ENCODE peak calls at places on chromosomes 3 and 15, in nine cellular contexts. J is tibial nerve, T is MCF 10A, L is psoas muscle, D is Calu3, Y is pancreas, O is prostate gland, B is endothelial cell, K is AG04450. G is an unnamed sample.

GRCh38 chr3:69058947-69059224 is 6.8 kb upstream of the TMF1 start:
- DNase-seq in J (no peak), T (no peak), L (no peak), D (no peak), Y (no peak), O (no peak), B (no peak), K (no peak), G (no peak)

GRCh38 chr15:38299216-38299615 is 46.6 kb downstream of the SPRED1 start:
- DNase-seq in J (no peak), T (peak; percentile 37), L (no peak), D (no peak), Y (no peak), O (no peak), B (no peak), K (peak; percentile 13), G (no peak)

GRCh38 chr15:50164458-50164857 is 17.5 kb upstream of the SLC27A2 start:
- DNase-seq in J (no peak), T (no peak), L (no peak), D (no peak), Y (no peak), O (no peak), B (no peak), K (no peak), G (no peak)

GRCh38 chr15:60464836-60465630 is 13.9 kb downstream of the ICE2 start:
- DNase-seq in J (no peak), T (peak; percentile 78), L (no peak), D (no peak), Y (no peak), O (no peak), B (no peak), K (no peak), G (no peak)

GRCh38 chr3:102827386-102827785 is 392.6 kb downstream of the ZPLD1 start:
- DNase-seq in J (no peak), T (no peak), L (no peak), D (no peak), Y (no peak), O (no peak), B (no peak), K (no peak), G (no peak)

GRCh38 chr15:88704791-88705768 is 66.3 kb downstream of the ISG20 start:
- DNase-seq in J (peak; percentile 60), T (no peak), L (peak; percentile 46), D (no peak), Y (no peak), O (peak; percentile 17), B (no peak), K (no peak), G (no peak)

GRCh38 chr15:79002631-79003030 is 57.8 kb upstream of the CTSH start:
- DNase-seq in J (no peak), T (no peak), L (no peak), D (no peak), Y (no peak), O (no peak), B (no peak), K (no peak), G (no peak)

GRCh38 chr15:98592136-98592535 is 56.2 kb upstream of the IGF1R start:
- DNase-seq in J (no peak), T (no peak), L (no peak), D (no peak), Y (no peak), O (no peak), B (no peak), K (no peak), G (no peak)

GRCh38 chr3:152087153-152087552 is 181.6 kb upstream of the MBNL1 start:
- DNase-seq in J (no peak), T (no peak), L (no peak), D (no peak), Y (no peak), O (no peak), B (no peak), K (no peak), G (no peak)

GRCh38 chr3:169657351-169658124 is 6.0 kb downstream of the MECOM start:
- DNase-seq in J (no peak), T (no peak), L (no peak), D (peak; percentile 63), Y (peak; percentile 57), O (no peak), B (no peak), K (no peak), G (no peak)

GRCh38 chr3:125356140-125357026 is 18.7 kb downstream of the ZNF148 start:
- DNase-seq in J (no peak), T (no peak), L (no peak), D (no peak), Y (no peak), O (no peak), B (no peak), K (no peak), G (no peak)

GRCh38 chr15:87528873-87529272 is 727.7 kb downstream of the NTRK3 start:
- DNase-seq in J (no peak), T (no peak), L (no peak), D (no peak), Y (no peak), O (no peak), B (no peak), K (no peak), G (no peak)

GRCh38 chr15:41564960-41565502 is 6.0 kb downstream of the TYRO3 start:
- DNase-seq in J (no peak), T (no peak), L (no peak), D (no peak), Y (no peak), O (no peak), B (no peak), K (no peak), G (no peak)

GRCh38 chr15:60634815-60635214 is 155.9 kb upstream of the ICE2 start:
- DNase-seq in J (no peak), T (no peak), L (no peak), D (no peak), Y (no peak), O (no peak), B (no peak), K (no peak), G (no peak)

DNA sequence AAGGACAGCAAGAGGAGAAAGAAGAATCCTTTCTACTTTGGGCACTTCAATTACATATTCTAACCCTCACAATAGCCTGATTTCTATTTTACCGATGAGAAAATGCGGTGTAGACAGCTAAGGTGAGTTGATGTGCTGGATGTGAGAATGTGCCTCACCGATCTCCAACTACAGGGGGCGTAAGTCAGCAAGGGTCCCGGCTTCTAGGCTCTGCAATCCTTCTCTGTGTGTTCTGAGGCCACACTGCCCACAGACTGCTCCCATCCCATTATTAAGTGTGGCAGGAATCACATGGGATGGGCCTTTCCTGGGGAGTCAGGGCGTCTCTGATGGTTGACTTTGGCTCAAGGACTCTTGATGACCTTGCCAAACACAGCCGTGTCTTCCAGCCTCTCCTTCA is 23.6 kb upstream of the RPL35A start:
- DNase-seq in J (no peak), T (no peak), L (no peak), D (no peak), Y (no peak), O (no peak), B (peak; percentile 20), K (no peak), G (peak; percentile 31)
- TF ChIP-seq CTCF in J (no peak), T (no peak), L (no peak), D (no peak), Y (no peak), O (no peak), B (peak; percentile 44), K (peak; percentile 25), G (peak; percentile 38)

GRCh38 chr3:187971629-187972028 is 182.3 kb upstream of the LPP start:
- DNase-seq in J (no peak), T (no peak), L (no peak), D (peak; percentile 43), Y (no peak), O (no peak), B (no peak), K (no peak), G (no peak)
- TF ChIP-seq CTCF in J (no peak), T (no peak), L (no peak), D (peak; percentile 25), Y (no peak), O (no peak), B (no peak), K (peak; percentile 11), G (no peak)

GRCh38 chr3:16406579-16406978 is 106.9 kb downstream of the RFTN1 start:
- DNase-seq in J (no peak), T (no peak), L (no peak), D (no peak), Y (no peak), O (no peak), B (no peak), K (no peak), G (no peak)
- TF ChIP-seq CTCF in J (no peak), T (no peak), L (no peak), D (no peak), Y (no peak), O (no peak), B (no peak), K (no peak), G (no peak)

GRCh38 chr15:70974004-70974832 is 81.6 kb downstream of the LRRC49 start:
- DNase-seq in J (no peak), T (peak; percentile 52), L (no peak), D (peak; percentile 3), Y (no peak), O (no peak), B (no peak), K (peak; percentile 36), G (no peak)
- TF ChIP-seq CTCF in J (no peak), T (peak; percentile 43), L (peak; percentile 20), D (peak; percentile 55), Y (no peak), O (peak; percentile 64), B (peak; percentile 58), K (peak; percentile 51), G (peak; percentile 35)

GRCh38 chr3:16943857-16944256 is 59.1 kb downstream of the PLCL2 start:
- DNase-seq in J (no peak), T (no peak), L (no peak), D (no peak), Y (no peak), O (no peak), B (no peak), K (no peak), G (no peak)
- TF ChIP-seq CTCF in J (no peak), T (no peak), L (no peak), D (no peak), Y (no peak), O (no peak), B (no peak), K (no peak), G (no peak)

DNA sequence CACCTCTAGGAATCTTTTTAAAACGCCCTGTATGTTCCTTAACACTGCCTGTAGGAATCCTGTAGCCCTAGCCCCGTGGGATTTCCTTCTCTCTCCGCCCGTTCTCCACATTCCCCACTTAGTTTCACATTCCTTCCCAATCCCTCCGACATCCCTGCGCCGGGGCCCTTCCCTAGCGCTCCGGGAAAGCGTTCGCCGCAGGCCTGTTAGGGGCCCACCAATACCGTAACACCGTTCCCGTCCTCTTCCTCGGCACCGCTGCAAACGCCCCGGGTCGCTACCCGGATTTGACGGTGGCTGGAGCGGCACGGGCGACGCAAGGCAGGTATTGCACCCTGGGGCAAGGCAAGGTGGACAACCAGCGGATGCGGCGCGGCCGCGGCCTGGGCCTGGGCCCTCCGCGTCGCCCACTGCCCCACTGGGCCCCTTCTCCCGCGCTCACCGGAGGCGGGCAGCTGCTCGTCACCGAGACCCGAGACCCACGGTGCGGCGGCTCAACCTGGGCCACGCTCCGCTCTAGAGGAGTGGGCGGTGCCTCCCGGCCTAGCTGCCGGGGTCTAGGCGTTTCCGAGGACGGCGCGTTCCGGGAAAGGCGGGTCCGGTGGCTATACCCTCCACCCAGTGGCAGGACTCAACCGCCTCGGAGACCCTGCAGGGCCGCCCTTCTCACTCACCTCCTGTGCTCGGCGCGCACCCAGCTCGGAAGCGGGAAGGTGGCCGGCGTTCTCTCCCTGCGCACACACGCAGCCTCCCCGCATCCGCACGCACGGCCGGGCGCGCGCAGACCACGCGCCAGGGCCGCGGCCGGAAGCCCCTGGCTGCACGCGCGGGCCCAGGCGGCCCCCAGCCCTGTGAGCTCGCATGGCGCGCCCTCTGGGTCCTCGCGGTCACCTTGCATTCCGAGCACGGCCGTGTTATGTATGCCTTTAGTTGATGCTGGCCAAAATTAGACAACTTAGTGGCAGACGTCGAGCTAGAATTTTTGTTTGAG is at the start of gene B3GALNT1:
- DNase-seq in J (peak; percentile 16), T (peak; percentile 40), L (peak; percentile 49), D (peak; percentile 81), Y (peak; percentile 66), O (peak; percentile 14), B (peak; percentile 52), K (peak; percentile 20), G (peak; percentile 40)
- TF ChIP-seq CTCF in J (no peak), T (no peak), L (no peak), D (no peak), Y (no peak), O (no peak), B (no peak), K (no peak), G (no peak)

G was measured in activated CD8-positive, alpha-beta T cell treated with anti-CD3 and anti-CD28 coated beads for 36 hours.